ENCODE peak calls at places on chromosomes 12 and 14, in four cellular contexts. One of them, this sample, is unnamed. For H3K9me3 and H3K4me1, the result is how much of the 10 kb centered on the place peaks cover.

GRCh38 chr12:113330505-113330904 is 4.4 kb downstream of the SLC8B1 start:
- DNase-seq in GM23248: no peak
- DNase-seq in tibial nerve: no peak
- DNase-seq in uterus: no peak
- DNase-seq in this sample: no peak

GRCh38 chr12:120668091-120668796 is 18.7 kb upstream of the MLEC start:
- DNase-seq in GM23248: no peak
- DNase-seq in tibial nerve: no peak
- DNase-seq in uterus: no peak
- DNase-seq in this sample: no peak

GRCh38 chr12:92879698-92880322 is 49.3 kb downstream of the EEA1 start:
- DNase-seq in GM23248: no peak
- DNase-seq in tibial nerve: no peak
- DNase-seq in uterus: no peak
- DNase-seq in this sample: no peak

GRCh38 chr12:107379852-107380567 is 286.7 kb upstream of the CRY1 start:
- DNase-seq in GM23248: peak
- DNase-seq in tibial nerve: no peak
- DNase-seq in uterus: no peak
- DNase-seq in this sample: peak

GRCh38 chr14:104346112-104346462 is 207.7 kb downstream of the KIF26A start:
- DNase-seq in GM23248: no peak
- DNase-seq in tibial nerve: no peak
- DNase-seq in uterus: no peak
- DNase-seq in this sample: no peak

GRCh38 chr12:88314706-88315105 is 172.6 kb downstream of the TMTC3 start:
- DNase-seq in GM23248: no peak
- DNase-seq in tibial nerve: no peak
- DNase-seq in uterus: no peak
- DNase-seq in this sample: no peak

GRCh38 chr14:60183724-60184596 is 18.8 kb upstream of the DHRS7 start:
- DNase-seq in GM23248: peak
- DNase-seq in tibial nerve: no peak
- DNase-seq in uterus: no peak
- DNase-seq in this sample: peak

GRCh38 chr14:43877351-43877900 is 629.7 kb downstream of the FSCB start:
- DNase-seq in GM23248: no peak
- DNase-seq in tibial nerve: no peak
- DNase-seq in uterus: no peak
- DNase-seq in this sample: peak

GRCh38 chr14:21055473-21056117 is 2.0 kb upstream of the RNASE8 start:
- DNase-seq in GM23248: no peak
- DNase-seq in tibial nerve: no peak
- DNase-seq in uterus: no peak
- DNase-seq in this sample: no peak

GRCh38 chr12:47276253-47277070 is 196.7 kb upstream of the AMIGO2 start:
- DNase-seq in GM23248: peak
- DNase-seq in tibial nerve: no peak
- DNase-seq in uterus: no peak
- DNase-seq in this sample: peak

GRCh38 chr12:44654641-44655625 is 221.2 kb downstream of the NELL2 start:
- DNase-seq in GM23248: no peak
- DNase-seq in tibial nerve: no peak
- DNase-seq in uterus: no peak
- DNase-seq in this sample: peak

GRCh38 chr12:57213068-57213715 is 3.4 kb upstream of the NXPH4 start:
- DNase-seq in GM23248: peak
- DNase-seq in tibial nerve: peak
- DNase-seq in uterus: peak
- DNase-seq in this sample: peak

GRCh38 chr14:100669011-100669412 is 57.7 kb upstream of the DLK1 start:
- DNase-seq in GM23248: no peak
- DNase-seq in tibial nerve: no peak
- DNase-seq in uterus: no peak
- DNase-seq in this sample: no peak

GRCh38 chr12:41563044-41563443 is 374.9 kb downstream of the PDZRN4 start:
- DNase-seq in GM23248: no peak
- DNase-seq in tibial nerve: no peak
- DNase-seq in uterus: no peak
- DNase-seq in this sample: no peak

GRCh38 chr12:105256921-105257320 is 20.9 kb upstream of the APPL2 start:
- DNase-seq in GM23248: peak
- DNase-seq in tibial nerve: no peak
- DNase-seq in uterus: no peak
- DNase-seq in this sample: no peak

GRCh38 chr12:74899031-74899829 is 310.4 kb downstream of the KCNC2 start:
- DNase-seq in GM23248: peak
- DNase-seq in tibial nerve: no peak
- DNase-seq in uterus: no peak
- DNase-seq in this sample: no peak

GRCh38 chr12:126346087-126346486 is 1280.9 kb downstream of the AACS start:
- DNase-seq in GM23248: no peak
- DNase-seq in tibial nerve: no peak
- DNase-seq in uterus: no peak
- DNase-seq in this sample: no peak

GRCh38 chr14:68147331-68147730 is 327.8 kb downstream of the RAD51B start:
- DNase-seq in GM23248: peak
- DNase-seq in tibial nerve: no peak
- DNase-seq in uterus: no peak
- DNase-seq in this sample: no peak

GRCh38 chr12:67002711-67003110 is 266.4 kb upstream of the CAND1 start:
- DNase-seq in GM23248: no peak
- DNase-seq in tibial nerve: no peak
- DNase-seq in uterus: no peak
- DNase-seq in this sample: no peak

GRCh38 chr12:123982269-123982668 is 9.3 kb downstream of the ZNF664 start:
- DNase-seq in GM23248: no peak
- DNase-seq in tibial nerve: no peak
- DNase-seq in uterus: no peak
- DNase-seq in this sample: no peak

GRCh38 chr14:89500303-89500702 is 83.3 kb upstream of the FOXN3 start:
- DNase-seq in GM23248: no peak
- DNase-seq in tibial nerve: no peak
- DNase-seq in uterus: no peak
- DNase-seq in this sample: no peak

GRCh38 chr12:12896261-12896660 is 4.9 kb downstream of the GPRC5A start:
- DNase-seq in GM23248: peak
- DNase-seq in tibial nerve: no peak
- DNase-seq in uterus: no peak
- DNase-seq in this sample: no peak

GRCh38 chr14:104749111-104749649 is 3.8 kb upstream of the SIVA1 start:
- DNase-seq in GM23248: peak
- DNase-seq in tibial nerve: peak
- DNase-seq in uterus: no peak
- DNase-seq in this sample: no peak

GRCh38 chr12:67239061-67239460 is 30.1 kb upstream of the CAND1 start:
- DNase-seq in GM23248: no peak
- DNase-seq in tibial nerve: no peak
- DNase-seq in uterus: no peak
- DNase-seq in this sample: no peak

GRCh38 chr12:50579757-50580267 is 75.0 kb downstream of the DIP2B start:
- DNase-seq in GM23248: peak
- DNase-seq in tibial nerve: no peak
- DNase-seq in uterus: no peak
- DNase-seq in this sample: no peak

GRCh38 chr12:91364591-91365184 is 182.1 kb upstream of the DCN start:
- DNase-seq in GM23248: peak
- DNase-seq in tibial nerve: no peak
- DNase-seq in uterus: no peak
- DNase-seq in this sample: no peak

GRCh38 chr12:91367234-91367849 is 184.7 kb upstream of the DCN start:
- DNase-seq in GM23248: peak
- DNase-seq in tibial nerve: no peak
- DNase-seq in uterus: no peak
- DNase-seq in this sample: peak

GRCh38 chr12:91373086-91373485 is 190.5 kb upstream of the DCN start:
- DNase-seq in GM23248: no peak
- DNase-seq in tibial nerve: no peak
- DNase-seq in uterus: no peak
- DNase-seq in this sample: no peak

DNA sequence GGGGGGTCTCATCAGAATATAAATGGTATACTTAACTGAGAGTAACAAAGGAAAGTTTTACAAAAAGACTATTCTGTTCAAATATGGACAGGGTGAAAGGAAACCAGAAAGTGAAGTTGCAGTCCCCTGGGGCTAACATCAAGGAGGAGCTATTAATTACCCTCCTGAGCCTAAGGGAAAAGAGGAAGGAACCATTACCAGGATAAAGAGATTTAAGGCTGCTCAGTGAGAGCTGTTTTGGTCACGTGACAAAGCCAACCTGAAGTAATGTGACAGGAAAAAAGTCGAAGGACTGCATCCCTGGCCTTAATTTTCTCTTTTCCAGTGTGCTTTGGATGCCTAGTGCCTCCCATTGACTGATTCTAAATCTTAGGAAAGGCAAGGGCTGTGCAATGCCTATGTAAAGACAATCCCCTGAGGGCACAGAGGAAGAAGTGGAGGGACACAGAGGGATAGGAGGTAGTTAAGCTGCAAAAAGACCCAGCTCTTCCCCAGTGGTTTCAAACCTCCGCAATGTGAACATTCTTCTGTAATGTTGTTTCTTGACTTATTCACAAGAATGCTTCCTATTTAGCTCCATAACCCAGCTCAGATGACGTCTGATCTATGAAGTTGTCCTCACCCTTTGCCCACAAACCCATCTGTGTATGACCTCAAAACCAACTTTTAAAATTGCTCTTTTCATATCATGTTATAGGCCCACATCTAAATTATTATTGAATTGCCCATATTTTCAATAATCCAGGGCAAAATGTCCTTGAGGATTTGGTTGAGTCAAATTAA is 187.7 kb upstream of the DCN start:
- DNase-seq in GM23248: no peak
- DNase-seq in tibial nerve: no peak
- DNase-seq in uterus: no peak
- DNase-seq in this sample: peak
- H3K4me3 ChIP-seq in GM23248: no peak
- H3K4me3 ChIP-seq in tibial nerve: no peak
- H3K4me3 ChIP-seq in uterus: no peak
- H3K4me3 ChIP-seq in this sample: no peak

DNA sequence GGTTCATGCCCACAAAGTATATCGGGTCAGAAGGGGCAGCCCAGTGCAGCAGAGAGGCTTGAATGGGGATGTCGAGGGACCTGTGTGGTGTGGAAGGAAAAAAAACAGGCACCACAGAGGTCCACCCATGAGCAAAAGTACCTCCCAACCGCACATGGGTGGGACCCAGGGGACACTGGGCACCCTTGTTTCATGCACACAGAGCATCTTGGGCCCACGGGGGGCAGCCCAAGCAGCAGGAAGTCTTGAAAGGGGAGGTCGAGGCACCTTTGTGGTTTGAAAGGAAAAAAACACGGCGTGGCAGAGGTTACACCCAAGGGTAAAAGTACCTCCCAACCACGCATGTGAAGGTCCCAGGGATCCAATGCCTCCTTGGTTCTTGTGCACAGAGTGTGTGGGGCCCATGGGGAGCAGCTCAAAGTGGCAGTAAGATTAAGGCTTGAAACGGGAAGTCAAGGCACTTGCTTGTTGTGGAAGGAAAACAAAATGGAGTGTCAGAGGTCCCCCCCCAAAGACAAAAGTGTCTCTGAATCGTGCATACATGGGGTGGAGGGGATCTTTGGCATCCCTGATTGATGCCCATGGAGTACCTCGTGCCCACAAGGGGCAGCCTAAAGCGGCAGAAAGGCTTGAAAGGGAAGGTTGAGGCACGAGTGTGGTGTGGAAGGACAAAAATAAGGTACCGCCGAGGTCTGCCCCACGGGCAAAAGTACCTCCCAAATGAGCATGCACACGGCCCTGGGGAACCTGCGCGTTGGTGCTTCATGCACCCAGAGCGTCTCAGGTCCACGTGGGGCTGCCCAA is 575.5 kb downstream of the ALG10 start:
- DNase-seq in GM23248: no peak
- DNase-seq in tibial nerve: no peak
- DNase-seq in uterus: peak
- DNase-seq in this sample: no peak
- H3K9me3 ChIP-seq in GM23248: under half
- H3K9me3 ChIP-seq in tibial nerve: half or more
- H3K9me3 ChIP-seq in uterus: under half
- H3K9me3 ChIP-seq in this sample: under half

GRCh38 chr14:93619176-93619793 is 169.0 kb downstream of the PRIMA1 start:
- DNase-seq in GM23248: peak
- DNase-seq in tibial nerve: no peak
- DNase-seq in uterus: no peak
- DNase-seq in this sample: peak
- H3K4me1 ChIP-seq in GM23248: under half
- H3K4me1 ChIP-seq in tibial nerve: under half
- H3K4me1 ChIP-seq in uterus: under half
- H3K4me1 ChIP-seq in this sample: under half

DNA sequence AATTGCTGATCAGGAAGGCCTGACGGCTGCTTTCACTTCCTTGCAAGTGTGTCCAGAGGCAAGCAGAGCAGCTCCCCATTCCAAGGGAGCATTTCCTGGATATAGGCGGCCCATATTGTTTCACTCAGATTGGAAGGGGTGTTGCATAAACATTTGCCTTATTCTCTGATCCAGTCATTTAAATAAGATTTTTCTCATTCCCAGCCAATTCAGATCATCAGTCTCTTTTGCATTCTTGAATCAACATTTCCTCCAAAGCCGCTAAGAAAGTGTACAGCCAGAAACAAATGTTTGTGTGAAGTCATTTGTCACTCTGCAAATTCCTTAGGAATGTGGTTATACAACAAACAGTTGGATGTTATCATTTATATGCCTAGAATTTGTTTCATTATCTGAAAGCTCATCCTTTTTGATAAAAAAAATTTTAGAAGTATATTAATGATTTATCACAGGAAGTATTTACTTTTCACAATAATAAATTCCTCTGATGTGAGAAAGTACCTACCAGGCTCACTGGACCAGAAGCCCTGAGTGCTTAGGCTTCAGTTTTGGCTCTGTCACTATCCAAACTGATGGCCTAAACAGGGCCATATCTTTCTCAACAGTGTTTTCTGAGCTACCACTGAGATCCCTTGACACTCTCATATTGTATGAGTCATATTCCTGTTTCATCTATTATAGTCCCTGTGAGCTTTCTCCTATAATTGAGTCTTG is 379.6 kb downstream of the CCDC91 start:
- DNase-seq in GM23248: peak
- DNase-seq in tibial nerve: no peak
- DNase-seq in uterus: no peak
- DNase-seq in this sample: no peak
- H3K4me3 ChIP-seq in GM23248: peak
- H3K4me3 ChIP-seq in tibial nerve: no peak
- H3K4me3 ChIP-seq in uterus: no peak
- H3K4me3 ChIP-seq in this sample: no peak

GRCh38 chr12:34401659-34402227 is 379.4 kb downstream of the ALG10 start:
- DNase-seq in GM23248: no peak
- DNase-seq in tibial nerve: peak
- DNase-seq in uterus: peak
- DNase-seq in this sample: no peak
- H3K9me3 ChIP-seq in GM23248: under half
- H3K9me3 ChIP-seq in tibial nerve: half or more
- H3K9me3 ChIP-seq in uterus: under half
- H3K9me3 ChIP-seq in this sample: under half

This sample was measured in A673.